ENCODE peak calls at places on chromosome 18, in six cellular contexts. J, K, L, T, N and H are unnamed samples.

GRCh38 chr18:49849331-49850217 is 36.2 kb upstream of the ACAA2 start:
- DNase-seq in L (peak; percentile 90), T (peak; percentile 36), N (no peak), K (peak; percentile 92), J (no peak), H (peak; percentile 96)

GRCh38 chr18:51848702-51849101 is 491.3 kb upstream of the DCC start:
- DNase-seq in N (no peak), L (no peak), K (no peak), J (no peak), T (no peak), H (no peak)

GRCh38 chr18:24588440-24588839 is 128.0 kb downstream of the HRH4 start:
- DNase-seq in T (no peak), J (no peak), N (no peak), L (no peak), K (no peak), H (no peak)

GRCh38 chr18:63590368-63590767 is 3.2 kb downstream of the SERPINB13 start:
- DNase-seq in J (no peak), T (peak; percentile 39), K (no peak), N (no peak), L (no peak), H (no peak)

GRCh38 chr18:34659579-34660517 is 50.2 kb upstream of the DTNA start:
- DNase-seq in T (peak; percentile 93), L (peak; percentile 76), N (no peak), J (peak; percentile 46), K (peak; percentile 33), H (peak; percentile 88)

GRCh38 chr18:31566576-31567306 is 24.9 kb upstream of the TTR start:
- DNase-seq in T (no peak), K (no peak), L (no peak), J (no peak), N (no peak), H (no peak)

GRCh38 chr18:44792456-44793080 is 111.9 kb downstream of the SETBP1 start:
- DNase-seq in T (no peak), L (no peak), K (no peak), N (no peak), J (no peak), H (no peak)

GRCh38 chr18:47758000-47758399 is 172.5 kb downstream of the SMAD2 start:
- DNase-seq in L (no peak), N (no peak), J (no peak), K (no peak), T (no peak), H (no peak)

GRCh38 chr18:45254683-45255082 is 360.6 kb upstream of the SLC14A2 start:
- DNase-seq in T (peak; percentile 15), K (no peak), L (peak; percentile 68), J (no peak), N (no peak), H (peak; percentile 76)

GRCh38 chr18:48835745-48836191 is 115.0 kb downstream of the SMAD7 start:
- DNase-seq in N (no peak), K (no peak), L (no peak), T (no peak), J (no peak), H (peak; percentile 63)

GRCh38 chr18:75070235-75070624 is 138.7 kb downstream of the PTGR3 start:
- DNase-seq in L (peak; percentile 60), K (no peak), T (no peak), N (no peak), J (no peak), H (no peak)
- H3K4me3 ChIP-seq in L (peak overlapping the region; percentile 21), K (no peak overlapping the region), T (no peak overlapping the region), N (peak overlapping the region; percentile 49), J (no peak overlapping the region), H (no peak overlapping the region)

GRCh38 chr18:79575891-79576685 is 103.5 kb upstream of the CTDP1 start:
- DNase-seq in N (no peak), K (no peak), L (peak; percentile 78), T (peak; percentile 83), J (no peak), H (peak; percentile 77)
- TF ChIP-seq CTCF in N (no peak), K (no peak), L (no peak), T (no peak), J (no peak), H (no peak)

GRCh38 chr18:11991021-11991770 is 9.9 kb downstream of the IMPA2 start:
- DNase-seq in T (no peak), J (no peak), N (no peak), L (peak; percentile 49), K (no peak), H (peak; percentile 58)
- H3K4me1 ChIP-seq in T (peaks cover 100% of the 10 kb centered on the region), J (no peaks in the 10 kb centered on the region), N (peaks cover 40% of the 10 kb centered on the region), L (peaks cover 58% of the 10 kb centered on the region), K (peaks cover 76% of the 10 kb centered on the region), H (peaks cover 80% of the 10 kb centered on the region)

GRCh38 chr18:8720141-8720540 is 14.8 kb downstream of the MTCL1 start:
- DNase-seq in K (no peak), L (no peak), N (no peak), J (no peak), T (no peak), H (no peak)
- H3K4me3 ChIP-seq in K (no peak overlapping the region), L (no peak overlapping the region), N (no peak overlapping the region), J (no peak overlapping the region), T (no peak overlapping the region), H (no peak overlapping the region)

DNA sequence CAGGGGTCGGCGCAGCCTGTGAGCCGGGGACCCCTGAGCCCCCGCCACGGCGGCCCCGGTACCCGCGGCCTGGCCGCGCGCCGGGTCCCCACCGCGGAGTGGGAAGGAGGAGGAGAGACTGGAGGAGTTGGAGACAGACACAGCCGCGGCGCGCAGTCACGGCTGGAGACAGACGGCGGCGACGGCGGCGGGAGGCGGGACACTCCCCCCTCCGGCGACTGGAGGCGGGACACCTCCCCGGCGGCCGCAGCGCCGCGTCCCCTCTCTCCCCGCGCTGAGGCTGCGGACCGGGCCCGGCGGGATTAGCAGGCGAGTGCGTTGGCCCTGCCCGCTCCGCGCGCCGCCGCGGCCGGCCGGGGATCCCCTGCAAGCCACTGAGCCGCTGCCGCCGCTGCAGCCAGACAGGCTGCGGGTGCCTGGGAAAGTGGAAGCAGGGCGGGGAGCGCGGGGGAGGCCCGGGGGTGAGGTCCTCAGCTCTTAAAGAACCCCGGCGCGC is 1.0 kb upstream of the LDLRAD4 start:
- DNase-seq in T (peak; percentile 64), K (no peak), L (peak; percentile 86), J (peak; percentile 80), N (no peak), H (peak; percentile 89)
- TF ChIP-seq CTCF in T (no peak), K (no peak), L (no peak), J (no peak), N (no peak), H (no peak)

DNA sequence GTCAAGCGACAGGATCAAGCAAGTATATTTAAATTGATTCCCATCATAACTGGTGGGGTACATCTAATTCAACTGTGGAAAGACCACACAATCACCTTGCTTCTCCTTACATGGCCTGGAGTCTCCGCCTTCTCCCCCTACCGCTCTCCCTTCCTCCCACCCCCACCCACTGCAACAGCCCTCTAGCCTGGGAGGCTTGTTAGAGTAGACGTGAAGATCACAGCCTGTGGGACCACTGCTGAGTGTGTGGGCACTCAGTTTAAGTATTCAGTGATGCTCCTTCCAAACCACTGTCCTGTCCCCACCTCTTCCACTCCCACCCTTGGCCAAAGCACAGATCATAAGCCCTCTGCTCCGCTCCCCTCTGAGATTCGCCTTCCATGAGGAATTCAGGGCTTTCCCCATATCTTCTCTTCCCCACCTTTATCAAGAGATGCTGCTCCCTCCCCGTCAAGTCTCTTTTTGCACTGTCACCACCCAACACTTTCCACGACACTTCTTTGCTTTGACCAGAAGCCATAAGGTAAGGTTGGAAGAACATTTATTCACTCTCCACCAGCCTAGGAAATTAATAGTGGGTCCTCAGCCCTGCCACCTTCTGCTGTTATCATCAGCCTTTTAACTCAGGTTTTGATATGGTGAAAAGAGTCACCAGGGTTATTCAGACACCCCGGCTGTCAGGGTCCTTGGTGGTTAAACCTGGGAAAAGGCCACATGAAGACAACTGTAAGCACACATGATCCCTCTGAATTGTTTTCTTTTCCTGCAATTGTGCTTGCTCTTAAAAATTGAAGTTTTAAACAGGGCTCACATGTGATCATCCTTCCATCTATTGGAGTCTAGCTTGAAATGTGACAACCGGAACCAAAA is 1.7 kb downstream of the METTL4 start:
- DNase-seq in T (no peak), K (no peak), N (no peak), L (no peak), J (no peak), H (no peak)
- H3K4me1 ChIP-seq in T (peaks cover 15% of the 10 kb centered on the region), K (peaks cover 19% of the 10 kb centered on the region), N (peaks cover 6% of the 10 kb centered on the region), L (peaks cover 44% of the 10 kb centered on the region), J (peaks cover 20% of the 10 kb centered on the region), H (peaks cover 8% of the 10 kb centered on the region)

GRCh38 chr18:46332956-46333355 is 228.8 kb downstream of the HAUS1 start:
- DNase-seq in J (peak; percentile 41), L (no peak), K (no peak), N (no peak), T (peak; percentile 72), H (no peak)

GRCh38 chr18:46332286-46332801 is 228.2 kb downstream of the HAUS1 start:
- DNase-seq in J (no peak), T (no peak), L (no peak), N (no peak), K (no peak), H (no peak)

GRCh38 chr18:46334200-46334553 is 230.0 kb downstream of the HAUS1 start:
- DNase-seq in L (peak; percentile 51), K (no peak), N (no peak), T (no peak), J (no peak), H (no peak)

GRCh38 chr18:46335551-46336059 is 231.4 kb downstream of the HAUS1 start:
- DNase-seq in N (no peak), T (no peak), J (peak; percentile 75), L (no peak), K (no peak), H (no peak)

GRCh38 chr18:46333371-46334199 is 229.4 kb downstream of the HAUS1 start:
- DNase-seq in K (peak; percentile 41), N (no peak), J (peak; percentile 96), L (peak; percentile 71), T (peak; percentile 12), H (no peak)
- H3K4me3 ChIP-seq in K (peak overlapping the region; percentile 68), N (peak overlapping the region; percentile 79), J (peak overlapping the region; percentile 60), L (peak overlapping the region; percentile 40), T (no peak overlapping the region), H (peak overlapping the region; percentile 59)